ENCODE peak calls at places on chromosomes 1 and 21, in five cellular contexts. A, R, O, E and I are unnamed samples.

GRCh38 chr1:7614576-7615074 is 156.5 kb upstream of the VAMP3 start:
- DNase-seq in A (no peak), R (no peak), O (no peak), E (peak), I (no peak)

GRCh38 chr1:231734417-231734816 is 107.8 kb downstream of the DISC1 start:
- DNase-seq in A (no peak), R (no peak), O (no peak), E (no peak), I (no peak)

GRCh38 chr1:156862602-156863599 is 2.2 kb downstream of the NTRK1 start:
- DNase-seq in A (peak), R (no peak), O (no peak), E (no peak), I (peak)

GRCh38 chr1:198879711-198880306 is 241.0 kb downstream of the PTPRC start:
- DNase-seq in A (no peak), R (no peak), O (no peak), E (no peak), I (no peak)

GRCh38 chr1:94674876-94675275 is 133.3 kb upstream of the F3 start:
- DNase-seq in A (no peak), R (no peak), O (no peak), E (no peak), I (no peak)

GRCh38 chr21:42153746-42154145 is 65.2 kb upstream of the ABCG1 start:
- DNase-seq in A (no peak), R (no peak), O (no peak), E (peak), I (no peak)

GRCh38 chr21:44295163-44295601 is 4.7 kb upstream of the PFKL start:
- DNase-seq in A (no peak), R (no peak), O (peak), E (no peak), I (no peak)

GRCh38 chr1:1215881-1216605 is 2.1 kb upstream of the TNFRSF4 start:
- DNase-seq in A (no peak), R (no peak), O (no peak), E (no peak), I (no peak)

GRCh38 chr1:164598719-164599118 is 39.7 kb downstream of the PBX1 start:
- DNase-seq in A (no peak), R (no peak), O (no peak), E (no peak), I (no peak)

GRCh38 chr1:87292684-87293493 is 35.8 kb upstream of the LMO4 start:
- DNase-seq in A (peak), R (peak), O (peak), E (no peak), I (no peak)

GRCh38 chr21:45988366-45989347 is 7.1 kb downstream of the COL6A1 start:
- DNase-seq in A (no peak), R (no peak), O (no peak), E (no peak), I (no peak)

GRCh38 chr1:199218065-199218464 is 579.2 kb downstream of the PTPRC start:
- DNase-seq in A (no peak), R (peak), O (no peak), E (no peak), I (no peak)

GRCh38 chr21:15430023-15430422 is 299.8 kb upstream of the USP25 start:
- DNase-seq in A (peak), R (no peak), O (no peak), E (no peak), I (no peak)

GRCh38 chr1:111366256-111366655 is 61.3 kb downstream of the OVGP1 start:
- DNase-seq in A (no peak), R (no peak), O (no peak), E (no peak), I (no peak)

GRCh38 chr1:55081188-55081904 is 42.0 kb downstream of the PCSK9 start:
- DNase-seq in A (no peak), R (no peak), O (no peak), E (no peak), I (no peak)

GRCh38 chr1:95339377-95339776 is 105.4 kb downstream of the RWDD3 start:
- DNase-seq in A (no peak), R (no peak), O (no peak), E (no peak), I (no peak)

GRCh38 chr1:229889031-229889517 is 178.0 kb upstream of the GALNT2 start:
- DNase-seq in A (no peak), R (no peak), O (no peak), E (no peak), I (no peak)

GRCh38 chr1:100627018-100627716 is 89.2 kb downstream of the GPR88 start:
- DNase-seq in A (no peak), R (no peak), O (no peak), E (no peak), I (no peak)

GRCh38 chr21:35199733-35200015 is 150.6 kb upstream of the RUNX1 start:
- DNase-seq in A (no peak), R (no peak), O (no peak), E (no peak), I (no peak)

GRCh38 chr1:72182859-72183258 is 99.5 kb downstream of the NEGR1 start:
- DNase-seq in A (no peak), R (no peak), O (no peak), E (no peak), I (no peak)

GRCh38 chr1:206717237-206717989 is 32.7 kb downstream of the MAPKAPK2 start:
- DNase-seq in A (no peak), R (no peak), O (no peak), E (no peak), I (peak)

GRCh38 chr1:41333146-41333784 is 28.0 kb upstream of the FOXO6 start:
- DNase-seq in A (no peak), R (no peak), O (no peak), E (no peak), I (no peak)

GRCh38 chr1:244174922-244175521 is 123.9 kb downstream of the ZBTB18 start:
- DNase-seq in A (no peak), R (no peak), O (no peak), E (no peak), I (no peak)

GRCh38 chr1:147700042-147700711 is 29.9 kb upstream of the ACP6 start:
- DNase-seq in A (peak), R (peak), O (peak), E (peak), I (no peak)

GRCh38 chr1:236998571-236998970 is 5.7 kb downstream of the MT1HL1 start:
- DNase-seq in A (no peak), R (no peak), O (peak), E (no peak), I (no peak)

GRCh38 chr1:93148001-93148400 is 32.2 kb downstream of the TMED5 start:
- DNase-seq in A (no peak), R (no peak), O (no peak), E (no peak), I (no peak)

GRCh38 chr1:6260433-6260934 is 414 bp downstream of the GPR153 start:
- DNase-seq in A (peak), R (no peak), O (no peak), E (no peak), I (no peak)

GRCh38 chr1:167703557-167703956 is 18.2 kb upstream of the MPZL1 start:
- DNase-seq in A (no peak), R (no peak), O (no peak), E (no peak), I (no peak)